ENCODE peak calls at places on chromosomes 4 and X, in four cellular contexts. A, G, Z and R are unnamed samples.

GRCh38 chr4:163707873-163708272 is 213.4 kb downstream of the TMA16 start:
- DNase-seq in G (no peak), Z (no peak), A (no peak), R (no peak)

GRCh38 chr4:138110815-138111214 is 131.3 kb downstream of the SLC7A11 start:
- DNase-seq in Z (peak), A (no peak), G (no peak), R (no peak)

GRCh38 chr4:54384563-54384962 is 155.5 kb downstream of the PDGFRA start:
- DNase-seq in Z (peak), G (no peak), A (no peak), R (peak)

GRCh38 chr4:85555210-85555609 is 80.3 kb downstream of the ARHGAP24 start:
- DNase-seq in Z (no peak), A (no peak), G (no peak), R (no peak)

GRCh38 chr4:149279331-149279730 is 536.3 kb downstream of the IQCM start:
- DNase-seq in G (no peak), Z (no peak), A (no peak), R (no peak)

GRCh38 chr4:174404677-174405076 is 117.6 kb downstream of the HPGD start:
- DNase-seq in Z (no peak), G (no peak), A (no peak), R (no peak)

GRCh38 chr4:41437264-41437566 is 100.7 kb upstream of the LIMCH1 start:
- DNase-seq in G (no peak), Z (no peak), A (no peak), R (no peak)

GRCh38 chr4:340011-340410 is 2.4 kb downstream of the ZNF141 start:
- DNase-seq in Z (peak), A (no peak), G (no peak), R (no peak)

GRCh38 chrX:22527302-22527701 is 254.6 kb downstream of the CBLL2 start:
- DNase-seq in G (no peak), A (no peak), Z (no peak), R (no peak)

GRCh38 chrX:6812087-6812486 is 277.2 kb upstream of the VCX3A start:
- DNase-seq in Z (no peak), A (no peak), G (no peak), R (no peak)

GRCh38 chrX:43860646-43861370 is 21.4 kb downstream of the MAOB start:
- DNase-seq in G (no peak), A (no peak), Z (peak), R (peak)

GRCh38 chrX:124796989-124797388 is 450.6 kb downstream of the SH2D1A start:
- DNase-seq in Z (no peak), A (no peak), G (no peak), R (no peak)

GRCh38 chr4:118865091-118865708 is 23.5 kb upstream of the SYNPO2 start:
- DNase-seq in Z (peak), A (peak), G (no peak), R (no peak)

GRCh38 chr4:27066591-27066990 is 205.9 kb downstream of the STIM2 start:
- DNase-seq in A (peak), Z (peak), G (no peak), R (no peak)

GRCh38 chrX:36957425-36958328 is 50.5 kb upstream of the FAM47C start:
- DNase-seq in G (no peak), Z (peak), A (peak), R (no peak)
- TF ChIP-seq CTCF in G (no peak), Z (peak), A (peak), R (no peak)

GRCh38 chr4:165207016-165207430 is 338 bp upstream of the KLHL2 start:
- DNase-seq in A (peak), Z (peak), G (no peak), R (no peak)
- H3K4me3 ChIP-seq in A (peak), Z (peak), G (peak), R (peak)

GRCh38 chrX:38170556-38170955 is 50.1 kb downstream of the SRPX start:
- DNase-seq in G (no peak), Z (no peak), A (no peak), R (no peak)

GRCh38 chrX:38172596-38172995 is 48.1 kb downstream of the SRPX start:
- DNase-seq in G (no peak), Z (no peak), A (no peak), R (no peak)

DNA sequence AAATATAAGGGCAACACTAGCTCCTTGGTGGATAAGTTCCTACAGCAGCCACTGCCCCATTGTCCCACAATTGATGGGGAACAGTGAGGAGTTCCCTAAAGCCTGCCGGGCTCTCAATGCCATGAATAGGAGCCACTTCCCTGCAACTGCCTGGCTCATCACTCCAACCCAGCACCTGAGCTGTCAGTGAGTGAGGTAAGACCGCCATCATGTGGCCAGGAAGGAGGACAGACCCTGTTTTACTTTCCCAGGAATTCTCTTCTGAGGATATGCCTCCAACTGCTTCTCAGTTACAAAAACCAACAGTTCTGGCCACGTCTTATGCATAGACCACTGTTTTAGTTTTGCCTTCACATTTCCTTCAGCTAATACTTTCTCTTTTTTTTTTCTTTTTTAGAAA is 45.5 kb downstream of the SRPX start:
- DNase-seq in Z (no peak), A (peak), G (no peak), R (no peak)
- TF ChIP-seq CTCF in Z (peak), A (peak), G (peak), R (peak)

DNA sequence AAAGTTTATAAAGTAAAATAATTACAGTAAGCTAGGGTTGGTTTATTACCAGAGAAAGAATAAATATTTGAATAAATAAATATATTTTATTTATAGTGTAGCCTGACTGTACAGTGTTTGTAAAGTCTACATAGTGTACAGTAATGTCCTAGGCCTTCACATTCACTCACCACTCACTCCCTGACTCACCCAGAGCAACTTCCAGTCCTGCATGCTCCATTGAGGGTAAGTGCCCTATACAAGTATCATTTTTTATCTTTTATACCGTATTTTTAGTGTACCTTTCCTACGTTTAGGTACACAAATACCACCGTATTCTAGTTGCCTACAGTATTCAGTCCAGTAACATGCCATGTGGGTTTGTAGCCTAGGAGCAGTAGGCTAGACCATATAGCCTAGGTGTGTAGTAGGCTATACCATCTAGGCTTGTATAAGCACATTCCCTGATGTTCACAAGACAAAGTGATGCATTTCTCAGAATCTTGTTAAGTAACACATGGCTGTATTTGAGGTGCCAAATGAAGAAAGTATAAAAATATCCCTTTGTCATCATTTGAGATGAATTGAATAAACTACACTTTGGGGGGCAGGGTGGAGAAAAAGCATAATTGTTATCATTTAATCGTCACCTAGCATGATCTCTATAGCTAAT is 14.7 kb upstream of the KLHL8 start:
- DNase-seq in Z (no peak), A (no peak), G (no peak), R (no peak)
- H3K4me3 ChIP-seq in Z (peak), A (no peak), G (peak), R (peak)

GRCh38 chr4:3868146-3868840 is 102.1 kb downstream of the ADRA2C start:
- DNase-seq in A (peak), Z (no peak), G (no peak), R (no peak)
- TF ChIP-seq CTCF in A (no peak), Z (no peak), G (no peak), R (no peak)

GRCh38 chr4:55636622-55636999 is 513 bp upstream of the NMU start:
- DNase-seq in A (no peak), G (no peak), Z (no peak), R (no peak)

GRCh38 chr4:55635282-55635681 is 816 bp downstream of the NMU start:
- DNase-seq in G (no peak), A (no peak), Z (no peak), R (no peak)

GRCh38 chr4:55634417-55635128 is 1.5 kb downstream of the NMU start:
- DNase-seq in Z (no peak), A (no peak), G (no peak), R (no peak)

GRCh38 chr4:55635760-55636621 is at the start of gene NMU:
- DNase-seq in A (no peak), G (no peak), Z (peak), R (no peak)

GRCh38 chr4:55633903-55634302 is 2.2 kb downstream of the NMU start:
- DNase-seq in Z (no peak), A (no peak), G (no peak), R (no peak)
- H3K4me3 ChIP-seq in Z (no peak), A (no peak), G (no peak), R (no peak)

DNA sequence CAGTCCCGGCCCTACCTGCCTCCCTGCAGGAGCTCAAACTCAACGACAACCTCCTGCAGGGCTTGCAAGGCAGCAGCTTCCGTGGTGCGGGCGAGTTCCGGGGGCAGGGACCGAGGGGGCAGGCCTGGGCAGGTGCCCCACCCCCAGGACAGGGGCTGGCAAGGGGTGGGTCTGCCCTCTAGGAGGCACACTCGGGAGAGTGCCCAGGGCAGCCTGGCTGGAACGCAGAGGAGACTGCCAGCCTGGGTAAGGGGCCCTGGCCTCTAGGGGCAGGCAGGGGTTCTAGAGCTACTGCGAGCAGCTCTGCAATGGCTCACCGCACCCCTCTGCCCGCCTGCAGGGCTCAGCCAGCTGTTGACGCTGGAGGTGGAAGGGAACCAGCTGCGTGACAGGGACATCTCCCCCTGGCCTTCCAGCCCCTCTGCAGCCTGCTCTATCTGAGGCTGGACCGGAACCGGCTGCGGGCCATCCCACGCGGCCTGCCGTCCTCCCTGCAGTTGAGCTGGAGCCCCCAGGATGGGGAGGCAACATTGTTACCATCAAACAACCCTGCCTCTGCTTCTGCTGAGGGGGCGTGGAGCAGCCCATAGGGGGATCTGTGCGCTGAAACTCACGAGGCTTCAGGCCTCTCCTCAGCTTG is 12.1 kb upstream of the HAUS7 start:
- DNase-seq in A (no peak), G (no peak), Z (no peak), R (no peak)
- TF ChIP-seq CTCF in A (no peak), G (no peak), Z (no peak), R (no peak)

GRCh38 chr4:94457692-94458106 is 6.0 kb downstream of the PDLIM5 start:
- DNase-seq in Z (peak), A (no peak), G (no peak), R (peak)
- H3K4me3 ChIP-seq in Z (peak), A (no peak), G (no peak), R (peak)